ENCODE peak calls at places on chromosome 9, in four cellular contexts. V is GM12892, R is transverse colon, I is tibial nerve. T is an unnamed sample.

GRCh38 chr9:81492710-81493447 is 196.5 kb downstream of the TLE1 start:
- DNase-seq in R (no peak), I (no peak), V (no peak), T (no peak)

GRCh38 chr9:124000161-124000783 is 11.3 kb upstream of the LHX2 start:
- DNase-seq in R (no peak), I (no peak), V (no peak), T (peak)

GRCh38 chr9:99241106-99241505 is 19.0 kb downstream of the SEC61B start:
- DNase-seq in I (no peak), R (no peak), V (no peak), T (no peak)

GRCh38 chr9:72133365-72134035 is 15.7 kb upstream of the GDA start:
- DNase-seq in I (no peak), R (peak), V (no peak), T (no peak)

GRCh38 chr9:96129698-96130097 is 172.3 kb downstream of the HSD17B3 start:
- DNase-seq in I (no peak), V (no peak), R (no peak), T (no peak)

GRCh38 chr9:120694559-120694958 is 19.7 kb downstream of the MEGF9 start:
- DNase-seq in I (no peak), V (no peak), R (no peak), T (no peak)

GRCh38 chr9:136023401-136024225 is 62.4 kb upstream of the UBAC1 start:
- DNase-seq in R (no peak), I (peak), V (no peak), T (no peak)

GRCh38 chr9:90137824-90138223 is 504.8 kb downstream of the DIRAS2 start:
- DNase-seq in I (no peak), R (no peak), V (no peak), T (no peak)

GRCh38 chr9:21728781-21729180 is 73.7 kb upstream of the MTAP start:
- DNase-seq in I (no peak), R (no peak), V (no peak), T (no peak)

GRCh38 chr9:81237565-81238231 is 451.6 kb downstream of the TLE1 start:
- DNase-seq in R (no peak), I (no peak), V (no peak), T (no peak)

GRCh38 chr9:127158995-127159801 is 36.8 kb upstream of the ANGPTL2 start:
- DNase-seq in V (no peak), R (peak), I (peak), T (peak)

GRCh38 chr9:98708103-98708932 is 417 bp downstream of the GABBR2 start:
- DNase-seq in I (no peak), R (no peak), V (no peak), T (no peak)

GRCh38 chr9:106860731-106861584 is 2.0 kb upstream of the ZNF462 start:
- DNase-seq in I (peak), V (no peak), R (peak), T (no peak)

GRCh38 chr9:135009711-135010362 is 77.6 kb upstream of the OLFM1 start:
- DNase-seq in R (no peak), V (no peak), I (no peak), T (peak)

GRCh38 chr9:121738969-121739368 is 87.5 kb downstream of the DAB2IP start:
- DNase-seq in V (no peak), R (peak), I (no peak), T (no peak)

GRCh38 chr9:3527653-3527960 is 1.8 kb upstream of the RFX3 start:
- DNase-seq in V (no peak), R (no peak), I (no peak), T (peak)

GRCh38 chr9:114898741-114899140 is 31.6 kb downstream of the TNFSF8 start:
- DNase-seq in V (peak), I (no peak), R (peak), T (peak)

GRCh38 chr9:113370806-113371325 is 5.9 kb downstream of the HDHD3 start:
- DNase-seq in I (no peak), R (no peak), V (no peak), T (no peak)

GRCh38 chr9:10341057-10341456 is 271.7 kb downstream of the PTPRD start:
- DNase-seq in I (no peak), V (no peak), R (no peak), T (no peak)

GRCh38 chr9:88041447-88041846 is 67.1 kb upstream of the CDK20 start:
- DNase-seq in R (no peak), V (no peak), I (no peak), T (peak)

GRCh38 chr9:121439016-121439415 is 60.6 kb downstream of the GGTA1 start:
- DNase-seq in I (no peak), V (no peak), R (no peak), T (no peak)

GRCh38 chr9:91777437-91777836 is 172.6 kb downstream of the ROR2 start:
- DNase-seq in I (no peak), R (no peak), V (no peak), T (no peak)

GRCh38 chr9:121862371-121862970 is 211.0 kb downstream of the DAB2IP start:
- DNase-seq in R (no peak), I (no peak), V (no peak), T (no peak)

GRCh38 chr9:85425153-85425611 is 316.6 kb downstream of the AGTPBP1 start:
- DNase-seq in I (peak), R (peak), V (peak), T (peak)

GRCh38 chr9:131733601-131734061 is 6.2 kb downstream of the RAPGEF1 start:
- DNase-seq in V (no peak), R (peak), I (no peak), T (peak)
- TF ChIP-seq POLR2A in V (peak), R (no peak), I (no peak), T (no peak)

GRCh38 chr9:100411472-100412270 is 15.3 kb upstream of the MSANTD3 start:
- DNase-seq in R (peak), V (peak), I (peak), T (peak)
- TF ChIP-seq POLR2A in R (no peak), V (peak), I (peak), T (peak)

DNA sequence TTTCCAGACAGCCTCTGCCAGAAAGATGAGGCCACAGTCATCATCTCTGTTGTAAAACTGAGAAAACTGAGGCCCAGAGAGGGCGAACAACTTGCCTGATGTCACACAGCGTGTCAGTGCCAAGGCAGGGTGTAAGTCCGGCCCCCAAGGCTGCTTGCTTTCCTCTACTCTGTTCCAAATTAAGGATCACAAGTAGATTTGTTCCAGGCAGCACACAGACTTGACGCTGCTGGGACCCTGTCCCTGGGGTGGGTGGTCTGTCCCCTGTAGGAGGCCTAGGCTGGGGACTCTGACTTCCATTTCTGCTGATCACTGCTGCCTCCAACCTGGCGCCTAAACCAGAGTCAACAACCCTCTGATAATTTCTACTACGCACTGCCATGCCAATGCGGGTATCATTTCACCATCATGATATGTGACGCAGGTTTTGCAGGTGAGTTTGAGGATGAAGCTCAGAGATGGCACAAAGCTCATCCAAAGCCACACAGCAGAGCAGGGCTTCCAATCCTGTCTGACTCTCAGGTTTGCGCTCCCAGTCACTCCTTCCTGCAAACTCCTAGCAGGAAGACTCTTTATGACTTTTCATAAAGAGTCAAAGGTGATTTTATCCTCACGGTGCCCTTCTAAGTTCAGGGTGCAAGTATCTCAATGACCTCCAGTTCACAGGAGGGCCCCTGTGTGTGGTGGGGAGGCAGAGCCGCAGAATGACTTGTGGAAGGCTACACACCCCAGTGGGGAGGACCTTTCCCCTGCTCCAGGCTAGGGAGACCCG is 13.6 kb upstream of the RALGDS start:
- DNase-seq in I (no peak), V (no peak), R (peak), T (no peak)
- TF ChIP-seq POLR2A in I (no peak), V (no peak), R (no peak), T (no peak)

GRCh38 chr9:69089082-69089481 is 53.5 kb downstream of the FXN start:
- DNase-seq in R (no peak), V (no peak), I (no peak), T (no peak)

GRCh38 chr9:69089491-69089890 is 53.9 kb downstream of the FXN start:
- DNase-seq in R (no peak), I (no peak), V (no peak), T (no peak)

GRCh38 chr9:69086312-69086711 is 50.8 kb downstream of the FXN start:
- DNase-seq in V (no peak), R (no peak), I (no peak), T (no peak)

GRCh38 chr9:69085523-69086283 is 50.2 kb downstream of the FXN start:
- DNase-seq in V (no peak), I (no peak), R (no peak), T (no peak)

DNA sequence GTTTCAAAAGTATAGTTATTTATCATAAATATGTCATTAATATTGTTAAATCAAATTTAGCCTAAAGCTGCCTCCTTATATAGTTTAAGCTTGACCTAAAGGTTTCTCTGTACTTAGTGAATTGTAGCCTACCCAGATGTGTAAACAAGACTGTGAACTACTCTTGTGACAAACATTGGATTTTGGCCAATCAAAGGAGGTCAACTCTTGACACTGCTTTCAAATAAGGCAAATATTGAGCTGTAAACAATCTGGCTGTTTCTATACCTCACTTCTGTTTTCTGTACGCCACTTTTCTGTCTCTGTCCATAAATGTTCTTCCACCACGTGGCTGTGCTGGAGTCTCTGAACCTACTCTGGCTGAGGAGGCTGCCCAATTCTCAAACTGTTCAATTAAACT is 51.2 kb downstream of the FXN start:
- DNase-seq in V (no peak), I (no peak), R (no peak), T (no peak)
- TF ChIP-seq POLR2A in V (no peak), I (no peak), R (no peak), T (no peak)